ENCODE peak calls at places on chromosomes 16 and 17, in six cellular contexts. F is K562, E is SK-N-SH, L is HepG2, P is GM12878, C is H1. D is an unnamed sample.

GRCh38 chr16:81842564-81843242 is 63.6 kb downstream of the PLCG2 start:
- DNase-seq in F (no peak), E (no peak), L (no peak), P (no peak), C (no peak), D (no peak)

GRCh38 chr17:63439682-63440081 is 6.4 kb downstream of the CYB561 start:
- DNase-seq in F (no peak), E (no peak), L (no peak), P (no peak), C (no peak), D (no peak)

GRCh38 chr17:68771867-68772515 is 170.8 kb upstream of the FAM20A start:
- DNase-seq in F (peak), E (peak), L (peak), P (no peak), C (no peak), D (peak)

GRCh38 chr16:503150-504071 is 24.1 kb upstream of the CAPN15 start:
- DNase-seq in F (no peak), E (no peak), L (no peak), P (no peak), C (no peak), D (no peak)

GRCh38 chr17:8056976-8057625 is 18.2 kb downstream of the ALOX15B start:
- DNase-seq in F (no peak), E (no peak), L (peak), P (no peak), C (no peak), D (no peak)

GRCh38 chr16:56275801-56276200 is 84.5 kb downstream of the GNAO1 start:
- DNase-seq in F (no peak), E (no peak), L (no peak), P (no peak), C (no peak), D (no peak)

GRCh38 chr17:16027708-16028584 is 28.3 kb downstream of the TTC19 start:
- DNase-seq in F (peak), E (no peak), L (peak), P (peak), C (no peak), D (no peak)

GRCh38 chr16:90031186-90031930 is 12.1 kb upstream of the DBNDD1 start:
- DNase-seq in F (no peak), E (no peak), L (no peak), P (no peak), C (no peak), D (no peak)

GRCh38 chr16:20844588-20844987 is 38.3 kb downstream of the REXO5 start:
- DNase-seq in F (no peak), E (no peak), L (no peak), P (no peak), C (no peak), D (no peak)

GRCh38 chr16:10851512-10851911 is 25.5 kb upstream of the CIITA start:
- DNase-seq in F (no peak), E (no peak), L (no peak), P (no peak), C (no peak), D (no peak)

GRCh38 chr17:63626551-63627228 is 4.5 kb downstream of the MAP3K3 start:
- DNase-seq in F (no peak), E (no peak), L (no peak), P (no peak), C (no peak), D (no peak)

GRCh38 chr17:49730787-49731441 is 23.1 kb upstream of the SLC35B1 start:
- DNase-seq in F (no peak), E (no peak), L (no peak), P (no peak), C (no peak), D (no peak)

GRCh38 chr16:3192476-3193019 is 4.5 kb downstream of the OR1F1 start:
- DNase-seq in F (no peak), E (no peak), L (no peak), P (no peak), C (no peak), D (no peak)

GRCh38 chr16:84351630-84352029 is 16.7 kb upstream of the ATP2C2 start:
- DNase-seq in F (no peak), E (no peak), L (no peak), P (no peak), C (no peak), D (no peak)

GRCh38 chr16:13902677-13903076 is 17.3 kb upstream of the ERCC4 start:
- DNase-seq in F (no peak), E (no peak), L (no peak), P (no peak), C (no peak), D (no peak)

GRCh38 chr17:6366144-6366755 is 68.7 kb downstream of the AIPL1 start:
- DNase-seq in F (no peak), E (no peak), L (no peak), P (no peak), C (no peak), D (no peak)

GRCh38 chr16:11405331-11406176 is 60.3 kb downstream of the RMI2 start:
- DNase-seq in F (peak), E (peak), L (peak), P (no peak), C (peak), D (peak)

GRCh38 chr17:16915752-16916556 is 56.0 kb downstream of the TNFRSF13B start:
- DNase-seq in F (peak), E (peak), L (peak), P (peak), C (peak), D (no peak)

GRCh38 chr17:46795379-46795952 is 23.0 kb downstream of the WNT3 start:
- DNase-seq in F (peak), E (no peak), L (peak), P (no peak), C (no peak), D (no peak)

GRCh38 chr17:31319253-31319661 is 2.2 kb downstream of the EVI2A start:
- DNase-seq in F (no peak), E (no peak), L (no peak), P (peak), C (no peak), D (no peak)

GRCh38 chr17:43401293-43401692 is 2.5 kb downstream of the ARL4D start:
- DNase-seq in F (no peak), E (no peak), L (no peak), P (no peak), C (no peak), D (no peak)

GRCh38 chr17:67132366-67132765 is 88.0 kb downstream of the CACNG1 start:
- DNase-seq in F (no peak), E (no peak), L (no peak), P (no peak), C (no peak), D (no peak)

GRCh38 chr17:58870747-58871146 is 115.1 kb downstream of the PPM1E start:
- DNase-seq in F (no peak), E (no peak), L (no peak), P (no peak), C (no peak), D (no peak)

GRCh38 chr16:84656557-84657130 is 8.3 kb downstream of the KLHL36 start:
- DNase-seq in F (no peak), E (no peak), L (no peak), P (no peak), C (no peak), D (no peak)

GRCh38 chr16:85542548-85542927 is 70.6 kb upstream of the GSE1 start:
- DNase-seq in F (peak), E (no peak), L (no peak), P (no peak), C (no peak), D (no peak)

GRCh38 chr17:48026503-48027321 is 10.9 kb downstream of the COPZ2 start:
- DNase-seq in F (peak), E (peak), L (peak), P (peak), C (peak), D (peak)

GRCh38 chr16:62903961-62904502 is 867.8 kb upstream of the CDH8 start:
- DNase-seq in F (no peak), E (no peak), L (no peak), P (no peak), C (no peak), D (no peak)

GRCh38 chr17:40344321-40345160 is 20.0 kb downstream of the GJD3 start:
- DNase-seq in F (no peak), E (no peak), L (no peak), P (no peak), C (no peak), D (no peak)

GRCh38 chr16:52912565-52913173 is 140.0 kb downstream of the CHD9NB start:
- DNase-seq in F (peak), E (peak), L (peak), P (peak), C (peak), D (peak)

GRCh38 chr16:81357711-81358270 is 43.0 kb downstream of the GAN start:
- DNase-seq in F (no peak), E (no peak), L (no peak), P (no peak), C (no peak), D (no peak)

GRCh38 chr17:57987582-57988300 is at the start of gene VEZF1:
- DNase-seq in F (peak), E (peak), L (peak), P (no peak), C (no peak), D (no peak)

GRCh38 chr16:6105115-6105514 is 1007.5 kb upstream of the EEF2KMT start:
- DNase-seq in F (no peak), E (no peak), L (no peak), P (no peak), C (no peak), D (no peak)

GRCh38 chr16:66539628-66540469 is 10.1 kb downstream of the TK2 start:
- DNase-seq in F (no peak), E (no peak), L (no peak), P (no peak), C (no peak), D (no peak)

GRCh38 chr16:66364959-66365306 is 1.6 kb upstream of the CDH5 start:
- DNase-seq in F (no peak), E (no peak), L (no peak), P (no peak), C (no peak), D (no peak)

GRCh38 chr16:31128711-31129567 is 6.6 kb downstream of the PRSS8 start:
- DNase-seq in F (peak), E (no peak), L (no peak), P (no peak), C (no peak), D (peak)

GRCh38 chr16:86483-86952 is 8.5 kb downstream of the MPG start:
- DNase-seq in F (no peak), E (no peak), L (no peak), P (no peak), C (no peak), D (no peak)

GRCh38 chr17:77874303-77875050 is 84.0 kb upstream of the TNRC6C start:
- DNase-seq in F (no peak), E (no peak), L (no peak), P (no peak), C (no peak), D (no peak)

DNA sequence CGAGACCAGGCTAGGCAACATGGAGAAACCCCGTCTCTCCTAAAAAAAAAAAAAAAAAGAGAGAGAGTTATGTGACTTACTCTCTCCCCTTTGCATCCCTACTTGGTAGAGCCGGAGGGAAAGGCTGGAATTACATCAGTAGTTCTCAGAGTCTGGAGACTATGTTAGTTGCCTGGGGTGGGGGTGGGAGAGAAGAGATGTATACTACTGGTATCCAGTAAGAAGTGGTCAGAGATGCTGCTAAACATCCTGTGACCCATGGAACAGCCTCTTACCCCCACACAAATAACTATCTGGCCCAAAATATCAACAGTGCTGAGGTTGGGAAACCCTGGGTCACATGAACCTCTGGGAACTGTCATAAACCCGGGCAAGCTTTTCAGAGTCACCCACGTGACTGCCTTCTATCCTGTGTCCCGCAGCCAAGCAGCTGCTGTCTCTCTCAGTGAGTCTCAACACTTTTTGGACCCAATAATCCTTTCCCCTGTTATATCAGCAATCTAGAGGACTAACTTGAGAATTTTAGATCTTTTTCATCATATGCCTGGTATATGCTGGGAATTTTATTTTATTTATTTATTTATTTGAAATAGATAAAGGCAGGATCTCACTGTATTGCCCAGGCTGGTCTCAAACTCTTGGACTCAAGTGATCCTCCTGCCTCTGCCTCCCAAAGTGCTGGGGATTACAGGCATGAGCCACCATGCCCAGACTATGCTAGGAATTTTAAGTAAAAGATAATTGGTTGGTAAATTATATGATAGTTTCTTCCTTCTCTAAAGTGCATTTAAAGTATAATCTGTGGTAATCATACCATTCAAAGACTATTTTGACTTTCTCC is 8.7 kb downstream of the EIF1 start:
- DNase-seq in F (no peak), E (no peak), L (no peak), P (no peak), C (no peak), D (no peak)
- TF ChIP-seq POLR2AphosphoS5 in F (no peak), E (no peak), L (no peak), P (no peak), C (no peak), D (no peak)

GRCh38 chr17:20300399-20301037 is 166.8 kb downstream of the LGALS9B start:
- DNase-seq in F (no peak), E (no peak), L (no peak), P (no peak), C (no peak), D (no peak)
- TF ChIP-seq GABPA in F (no peak), E (no peak), L (no peak), P (no peak), C (no peak), D (no peak)

GRCh38 chr17:1211287-1211686 is 31.5 kb upstream of the ABR start:
- DNase-seq in F (no peak), E (no peak), L (no peak), P (no peak), C (no peak), D (no peak)

GRCh38 chr17:1221209-1221608 is 41.4 kb upstream of the ABR start:
- DNase-seq in F (no peak), E (no peak), L (no peak), P (no peak), C (no peak), D (no peak)

GRCh38 chr17:1217030-1217429 is 37.2 kb upstream of the ABR start:
- DNase-seq in F (no peak), E (no peak), L (no peak), P (no peak), C (no peak), D (no peak)

GRCh38 chr17:1220346-1220745 is 40.6 kb upstream of the ABR start:
- DNase-seq in F (no peak), E (no peak), L (no peak), P (no peak), C (no peak), D (no peak)

GRCh38 chr17:1216209-1216937 is 36.6 kb upstream of the ABR start:
- DNase-seq in F (no peak), E (no peak), L (no peak), P (no peak), C (no peak), D (no peak)
- H3K4me3 ChIP-seq in F (no peak), E (no peak), L (no peak), P (peak), C (no peak), D (no peak)

GRCh38 chr16:57374067-57374534 is 1.8 kb downstream of the CX3CL1 start:
- DNase-seq in F (no peak), E (no peak), L (no peak), P (no peak), C (no peak), D (no peak)
- TF ChIP-seq POLR2AphosphoS5 in F (no peak), E (no peak), L (no peak), P (no peak), C (no peak), D (no peak)

DNA sequence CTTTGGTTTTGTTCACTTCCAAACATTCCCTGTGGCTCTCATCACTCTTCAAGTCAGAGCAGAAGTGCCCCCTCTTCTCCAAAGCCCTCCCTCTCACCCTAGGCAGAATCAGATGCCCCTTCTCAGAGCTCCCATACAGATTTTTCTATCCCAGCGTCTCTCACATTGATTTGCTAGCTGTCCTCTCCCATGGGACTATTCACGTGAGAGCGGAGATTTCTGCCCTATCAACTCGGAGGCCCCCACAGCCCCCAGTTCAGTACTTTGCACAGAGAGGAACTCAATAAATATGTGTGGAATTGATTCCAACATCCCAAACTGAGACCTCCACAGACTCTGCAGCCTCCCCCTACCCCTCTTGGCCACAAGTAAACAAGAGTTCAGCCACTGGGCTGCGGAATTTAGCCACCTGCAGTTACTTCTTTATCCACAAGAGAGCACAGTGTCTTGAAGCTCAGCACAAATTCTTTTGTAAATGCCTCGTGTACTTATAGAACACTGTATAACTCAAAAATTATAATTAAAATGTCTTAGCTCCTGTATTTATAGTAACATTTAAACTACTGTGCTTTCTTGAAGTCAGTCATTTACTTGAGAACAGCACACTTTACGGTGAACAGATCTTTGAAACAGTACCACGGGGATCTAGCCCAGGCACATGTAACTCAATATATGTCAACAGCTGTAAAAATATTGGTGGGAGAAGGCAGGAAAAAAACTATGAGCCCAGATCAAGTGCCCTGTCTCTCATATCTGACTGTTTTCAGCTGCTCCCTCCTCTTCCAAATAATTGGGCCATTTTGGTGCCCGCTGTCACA is 182.9 kb downstream of the C16orf78 start:
- DNase-seq in F (peak), E (no peak), L (peak), P (no peak), C (no peak), D (no peak)
- TF ChIP-seq GABPA in F (no peak), E (no peak), L (no peak), P (no peak), C (no peak), D (no peak)

GRCh38 chr17:27893834-27894503 is 804 bp upstream of the LYRM9 start:
- DNase-seq in F (peak), E (no peak), L (no peak), P (no peak), C (no peak), D (peak)
- H3K4me3 ChIP-seq in F (no peak), E (no peak), L (no peak), P (no peak), C (peak), D (no peak)

DNA sequence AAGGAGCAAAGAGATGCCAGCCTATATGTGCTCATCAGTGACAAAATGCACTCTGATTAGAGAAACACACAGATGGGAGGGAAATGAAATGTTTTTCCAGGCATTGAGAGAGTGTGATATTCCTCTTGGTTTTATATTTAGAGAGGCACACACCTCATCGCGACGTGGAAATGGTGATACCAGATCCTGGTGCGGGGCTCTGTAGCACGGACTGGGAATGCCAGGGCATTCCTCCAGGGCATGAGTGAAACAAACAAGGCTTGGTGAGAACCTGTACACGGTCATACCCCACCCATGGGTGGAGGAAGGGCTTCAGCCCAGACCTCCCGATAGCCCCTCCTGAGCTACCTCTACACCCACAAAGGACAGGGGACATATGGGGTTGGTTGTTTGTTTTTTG is 280.2 kb downstream of the C16orf95 start:
- DNase-seq in F (no peak), E (no peak), L (no peak), P (no peak), C (no peak), D (no peak)
- TF ChIP-seq POLR2AphosphoS5 in F (no peak), E (no peak), L (no peak), P (no peak), C (no peak), D (no peak)

D was measured in HL-60.